ENCODE peak calls at places on chromosomes 5 and 9, in seven cellular contexts. D is spleen, X is uterus, M is suprapubic skin, E is ovary, K is body of pancreas, P is A549. J is an unnamed sample.

GRCh38 chr9:469672-470040 is 255.0 kb downstream of the DOCK8 start:
- DNase-seq in D (peak; percentile 88), X (peak; percentile 36), M (no peak), E (no peak), K (peak; percentile 41), P (no peak), J (no peak)

GRCh38 chr5:55633574-55634203 is 78.4 kb downstream of the SLC38A9 start:
- DNase-seq in D (no peak), X (no peak), M (no peak), E (no peak), K (peak; percentile 37), P (peak; percentile 31), J (peak; percentile 70)

GRCh38 chr5:27472000-27472763 is 433.8 kb upstream of the CDH9 start:
- DNase-seq in D (no peak), X (no peak), M (no peak), E (no peak), K (peak; percentile 24), P (peak; percentile 96), J (no peak)

GRCh38 chr5:56818409-56819026 is 3.2 kb downstream of the MAP3K1 start:
- DNase-seq in D (no peak), X (no peak), M (no peak), E (no peak), K (no peak), P (no peak), J (no peak)

GRCh38 chr5:142360051-142360498 is 35.3 kb upstream of the SPRY4 start:
- DNase-seq in D (no peak), X (no peak), M (no peak), E (no peak), K (no peak), P (no peak), J (no peak)

GRCh38 chr5:23053846-23054245 is 200.7 kb upstream of the CDH12 start:
- DNase-seq in D (no peak), X (no peak), M (no peak), E (no peak), K (no peak), P (no peak), J (no peak)

GRCh38 chr5:89435347-89435746 is 552.4 kb upstream of the MEF2C start:
- DNase-seq in D (no peak), X (no peak), M (no peak), E (no peak), K (no peak), P (no peak), J (no peak)

GRCh38 chr9:135247174-135247930 is 159.9 kb downstream of the OLFM1 start:
- DNase-seq in D (peak; percentile 57), X (no peak), M (no peak), E (no peak), K (peak; percentile 72), P (no peak), J (no peak)

GRCh38 chr9:34025062-34025461 is 23.6 kb downstream of the UBAP2 start:
- DNase-seq in D (no peak), X (no peak), M (no peak), E (no peak), K (no peak), P (no peak), J (no peak)

GRCh38 chr5:118956727-118957126 is 31.6 kb downstream of the DTWD2 start:
- DNase-seq in D (no peak), X (no peak), M (no peak), E (no peak), K (no peak), P (peak; percentile 21), J (no peak)

GRCh38 chr5:60228676-60229075 is 335.1 kb upstream of the PDE4D start:
- DNase-seq in D (no peak), X (no peak), M (no peak), E (no peak), K (no peak), P (no peak), J (no peak)

GRCh38 chr9:112898872-112899281 is 8.2 kb upstream of the SLC46A2 start:
- DNase-seq in D (no peak), X (no peak), M (no peak), E (no peak), K (no peak), P (no peak), J (no peak)

GRCh38 chr5:122076023-122076422 is 2.0 kb downstream of the LOX start:
- DNase-seq in D (no peak), X (no peak), M (no peak), E (no peak), K (no peak), P (no peak), J (no peak)

DNA sequence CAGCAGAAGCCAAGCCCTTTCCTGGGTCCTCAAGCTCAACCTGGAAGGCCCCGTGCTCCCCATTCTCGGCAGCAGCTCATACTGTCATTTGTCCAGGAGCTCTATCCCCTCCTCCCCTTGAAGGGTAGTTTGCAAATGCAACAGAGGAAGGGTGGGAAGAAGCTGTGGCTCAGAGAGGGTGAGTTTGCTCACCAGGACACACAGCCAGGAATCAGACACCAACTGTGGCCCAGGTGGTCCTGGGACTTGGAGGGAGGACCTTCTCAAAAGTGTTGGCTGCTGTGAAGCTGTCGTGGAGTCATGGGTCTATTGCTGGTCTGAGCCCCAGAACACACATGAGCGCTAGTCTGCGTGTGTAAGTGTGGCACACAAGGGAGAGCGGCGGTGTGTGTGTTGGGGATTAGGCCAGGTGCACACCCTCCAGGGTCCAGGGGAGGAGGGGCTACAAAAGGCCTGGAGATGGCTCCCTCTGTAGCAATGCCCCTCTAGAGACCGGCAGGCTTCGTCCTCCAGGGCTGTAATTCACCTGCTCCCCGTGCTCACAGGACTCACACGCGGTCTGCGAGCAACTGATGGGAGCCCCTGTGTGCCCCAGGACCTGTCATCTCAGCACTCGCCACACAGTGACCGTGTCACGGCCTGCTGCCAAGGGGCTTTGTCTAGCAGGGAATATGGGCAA is 8.2 kb upstream of the RPS14 start:
- DNase-seq in D (no peak), X (no peak), M (no peak), E (no peak), K (no peak), P (no peak), J (no peak)
- H3K4me1 ChIP-seq in D (peaks cover 8% of the 10 kb centered on the region), X (peaks cover 7% of the 10 kb centered on the region), M (peaks cover 14% of the 10 kb centered on the region), E (peaks cover 2% of the 10 kb centered on the region), K (peaks cover 3% of the 10 kb centered on the region), P (peaks cover 24% of the 10 kb centered on the region), J (peaks cover 19% of the 10 kb centered on the region)

GRCh38 chr5:140113180-140113698 is 670 bp upstream of the PURA start:
- DNase-seq in D (no peak), X (peak; percentile 27), M (no peak), E (no peak), K (peak; percentile 24), P (no peak), J (peak; percentile 19)

GRCh38 chr5:140115186-140115500 is 1.2 kb downstream of the PURA start:
- DNase-seq in D (no peak), X (no peak), M (no peak), E (no peak), K (no peak), P (no peak), J (no peak)

GRCh38 chr5:140114341-140115185 is 654 bp downstream of the PURA start:
- DNase-seq in D (peak; percentile 95), X (peak; percentile 56), M (peak; percentile 89), E (peak; percentile 61), K (peak; percentile 78), P (peak; percentile 73), J (peak; percentile 39)

GRCh38 chr5:140112685-140113179 is 1.2 kb upstream of the PURA start:
- DNase-seq in D (no peak), X (no peak), M (no peak), E (no peak), K (peak; percentile 20), P (no peak), J (no peak)

DNA sequence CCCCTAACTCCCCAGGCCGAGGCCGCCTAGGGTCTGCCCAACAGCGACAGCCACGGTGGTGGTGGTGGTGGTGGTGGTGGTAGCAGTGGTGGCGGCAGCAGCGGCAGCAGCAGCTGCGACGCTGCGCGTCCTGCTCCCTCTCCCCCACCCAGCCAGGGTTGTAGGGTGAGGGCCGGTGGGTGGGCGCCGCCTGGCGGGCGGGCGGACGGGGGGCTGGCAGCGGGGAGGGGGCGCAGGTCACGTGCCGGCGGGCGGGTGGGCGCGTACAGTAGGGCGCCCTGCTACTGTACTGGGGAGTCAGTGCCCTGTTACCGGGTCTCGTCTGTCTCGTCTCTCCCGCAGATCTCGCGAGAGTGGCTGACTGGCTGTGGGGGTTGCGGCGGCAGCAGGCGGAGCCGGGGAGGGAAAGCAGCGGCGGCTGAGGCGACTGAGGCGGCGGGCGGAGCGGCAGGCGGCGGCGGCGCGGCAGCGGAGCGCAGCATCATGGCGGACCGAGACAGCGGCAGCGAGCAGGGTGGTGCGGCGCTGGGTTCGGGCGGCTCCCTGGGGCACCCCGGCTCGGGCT is at the start of gene PURA:
- DNase-seq in D (peak; percentile 99), X (peak; percentile 95), M (peak; percentile 97), E (peak; percentile 96), K (peak; percentile 97), P (peak; percentile 94), J (peak; percentile 94)
- TF ChIP-seq POLR2A in D (peak; percentile 84), X (peak; percentile 79), M (peak; percentile 59), E (peak; percentile 73), K (peak; percentile 79), P (peak; percentile 85), J (peak; percentile 79)

DNA sequence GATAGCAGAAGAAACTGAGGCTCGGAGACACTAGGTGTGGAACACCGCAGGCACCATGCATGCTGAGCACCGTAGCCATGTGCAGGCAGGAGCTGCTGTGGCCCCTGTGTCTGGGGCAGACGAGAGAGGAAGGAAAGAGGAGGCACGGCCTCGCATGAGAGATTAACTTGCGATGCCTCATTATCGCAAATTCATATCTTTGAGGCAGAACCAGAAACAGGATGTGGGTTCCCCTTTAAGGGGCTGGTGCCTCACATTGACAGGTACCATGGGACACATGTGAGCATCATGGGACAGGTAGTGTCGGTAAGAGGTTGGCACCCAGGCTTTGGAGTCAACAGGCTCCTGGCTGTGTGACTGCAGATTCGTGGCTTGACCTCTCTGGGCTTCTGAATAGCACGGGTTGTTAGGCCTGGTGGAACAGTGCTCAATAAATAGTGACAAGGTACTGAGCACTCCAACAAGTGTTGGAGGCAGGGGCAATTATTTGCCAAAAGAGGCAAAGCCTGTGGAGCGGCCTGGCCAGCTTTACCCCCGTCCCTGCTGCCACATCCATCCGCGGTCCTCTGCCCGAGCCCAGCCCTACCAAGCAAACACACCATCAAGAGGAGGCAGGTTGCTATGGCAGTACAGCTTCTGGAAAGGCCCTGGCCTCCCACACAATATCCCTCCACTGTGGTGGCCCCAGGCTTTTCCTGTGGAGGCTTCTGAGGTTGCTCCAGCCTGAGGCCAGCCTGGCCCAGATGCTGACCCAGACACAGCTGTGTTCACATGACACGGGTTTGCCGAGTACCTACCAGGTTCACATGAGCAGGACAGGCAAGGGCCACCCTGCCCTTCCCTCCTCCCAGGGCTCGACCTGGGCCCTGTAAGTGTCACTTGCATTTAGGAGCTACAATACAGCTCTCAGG is 40.6 kb downstream of the NAIF1 start:
- DNase-seq in D (peak; percentile 91), X (no peak), M (no peak), E (no peak), K (no peak), P (peak; percentile 42), J (peak; percentile 27)
- H3K4me1 ChIP-seq in D (peaks cover 53% of the 10 kb centered on the region), X (no peaks in the 10 kb centered on the region), M (no peaks in the 10 kb centered on the region), E (no peaks in the 10 kb centered on the region), K (no peaks in the 10 kb centered on the region), P (peaks cover 23% of the 10 kb centered on the region), J (no peaks in the 10 kb centered on the region)

GRCh38 chr5:174362514-174362913 is 317.0 kb downstream of the NSG2 start:
- DNase-seq in D (no peak), X (no peak), M (no peak), E (no peak), K (no peak), P (no peak), J (no peak)

GRCh38 chr5:174363934-174364333 is 318.4 kb downstream of the NSG2 start:
- DNase-seq in D (no peak), X (no peak), M (no peak), E (no peak), K (no peak), P (no peak), J (no peak)

GRCh38 chr5:174364676-174365075 is 319.2 kb downstream of the NSG2 start:
- DNase-seq in D (no peak), X (no peak), M (no peak), E (no peak), K (no peak), P (no peak), J (no peak)
- TF ChIP-seq POLR2A in D (no peak), X (no peak), M (no peak), E (no peak), K (no peak), P (no peak), J (no peak)

J was measured in gastrocnemius medialis.